ENCODE peak calls at places on chromosomes 4 and X, in five cellular contexts. H is stomach, C is HepG2, Y is HCT116, V is suprapubic skin. X is an unnamed sample. For H3K4me1, the result is how much of the 10 kb centered on the place peaks cover.

GRCh38 chrX:131734621-131735020 is 190.7 kb downstream of the OR13H1 start:
- DNase-seq in Y (no peak), V (no peak), C (no peak), H (peak), X (no peak)

GRCh38 chr4:6716958-6717655 is 1.1 kb downstream of the BLOC1S4 start:
- DNase-seq in H (no peak), Y (no peak), C (no peak), V (no peak), X (no peak)

GRCh38 chr4:37767546-37767945 is 58.9 kb upstream of the PGM2 start:
- DNase-seq in Y (no peak), V (no peak), C (peak), H (peak), X (no peak)

GRCh38 chrX:121216979-121217378 is 169.6 kb downstream of the GLUD2 start:
- DNase-seq in H (no peak), V (no peak), Y (no peak), C (no peak), X (no peak)

GRCh38 chr4:4376074-4376473 is 10.8 kb upstream of the NSG1 start:
- DNase-seq in Y (no peak), V (no peak), H (no peak), C (no peak), X (no peak)

GRCh38 chr4:33959519-33959918 is 2284.8 kb downstream of the ARAP2 start:
- DNase-seq in V (no peak), H (no peak), Y (no peak), C (no peak), X (no peak)

GRCh38 chrX:51144828-51145442 is 187.7 kb upstream of the NUDT10 start:
- DNase-seq in V (no peak), Y (no peak), C (peak), H (no peak), X (no peak)

GRCh38 chr4:36551697-36552214 is 270.3 kb downstream of the DTHD1 start:
- DNase-seq in V (no peak), Y (peak), C (no peak), H (no peak), X (no peak)

GRCh38 chr4:123284166-123284565 is 112.4 kb upstream of the SPRY1 start:
- DNase-seq in Y (no peak), C (no peak), V (no peak), H (no peak), X (no peak)

GRCh38 chrX:55264816-55265215 is at the start of gene PAGE3:
- DNase-seq in H (no peak), Y (no peak), C (no peak), V (no peak), X (no peak)

GRCh38 chr4:156974264-156974663 is 2.7 kb upstream of the PDGFC start:
- DNase-seq in H (no peak), Y (no peak), C (no peak), V (no peak), X (no peak)

GRCh38 chr4:126582737-126583136 is 1050.0 kb upstream of the INTU start:
- DNase-seq in C (no peak), V (no peak), Y (no peak), H (no peak), X (no peak)

GRCh38 chrX:41449615-41450014 is 2.5 kb downstream of the NYX start:
- DNase-seq in C (no peak), V (no peak), Y (no peak), H (no peak), X (no peak)

GRCh38 chr4:8238061-8238511 is 31.5 kb upstream of the HTRA3 start:
- DNase-seq in C (no peak), Y (no peak), H (peak), V (no peak), X (peak)

GRCh38 chrX:109475174-109475891 is 6.6 kb downstream of the GUCY2F start:
- DNase-seq in C (peak), H (peak), V (no peak), Y (peak), X (peak)

GRCh38 chr4:83639849-83640493 is 104.1 kb downstream of the GPAT3 start:
- DNase-seq in C (peak), H (peak), V (no peak), Y (peak), X (no peak)

GRCh38 chr4:102503831-102504786 is 3.0 kb downstream of the NFKB1 start:
- DNase-seq in V (no peak), C (no peak), Y (no peak), H (no peak), X (no peak)

GRCh38 chrX:30637874-30638793 is 15.1 kb upstream of the GK start:
- DNase-seq in Y (no peak), C (no peak), V (no peak), H (no peak), X (no peak)

GRCh38 chrX:132442674-132443073 is 46.2 kb downstream of the MBNL3 start:
- DNase-seq in H (no peak), Y (no peak), C (no peak), V (no peak), X (no peak)

GRCh38 chr4:95256108-95256835 is 292.5 kb downstream of the UNC5C start:
- DNase-seq in Y (no peak), V (no peak), H (no peak), C (no peak), X (no peak)

GRCh38 chr4:25098964-25099843 is 61.0 kb downstream of the SEPSECS start:
- DNase-seq in C (no peak), H (peak), V (no peak), Y (no peak), X (peak)

GRCh38 chr4:185343726-185344581 is 51.8 kb downstream of the LRP2BP start:
- DNase-seq in C (no peak), Y (no peak), V (no peak), H (no peak), X (no peak)

GRCh38 chr4:127809173-127809800 is 27.2 kb downstream of the HSPA4L start:
- DNase-seq in V (no peak), Y (no peak), H (no peak), C (peak), X (no peak)

GRCh38 chr4:68434277-68434676 is 13.0 kb upstream of the TMPRSS11E start:
- DNase-seq in C (no peak), H (no peak), Y (no peak), V (no peak), X (no peak)

GRCh38 chrX:150361777-150362351 is 1.3 kb upstream of the MAMLD1 start:
- DNase-seq in C (no peak), Y (no peak), H (no peak), V (no peak), X (peak)

GRCh38 chrX:140916891-140917290 is 85.5 kb upstream of the SPANXB1 start:
- DNase-seq in C (no peak), Y (no peak), H (no peak), V (no peak), X (no peak)

GRCh38 chrX:40552768-40553167 is 28.0 kb upstream of the ATP6AP2 start:
- DNase-seq in H (no peak), Y (no peak), C (no peak), V (no peak), X (no peak)

GRCh38 chr4:139266583-139267257 is 13.3 kb downstream of the MGARP start:
- DNase-seq in C (peak), H (peak), V (no peak), Y (no peak), X (no peak)

GRCh38 chrX:153457827-153458466 is 12.1 kb upstream of the TREX2 start:
- DNase-seq in C (no peak), V (no peak), Y (no peak), H (no peak), X (peak)

GRCh38 chrX:109632906-109633504 is 8.0 kb upstream of the KCNE5 start:
- DNase-seq in C (no peak), H (no peak), Y (no peak), V (no peak), X (no peak)

GRCh38 chr4:107665001-107665400 is 55.0 kb downstream of the PAPSS1 start:
- DNase-seq in C (no peak), V (no peak), Y (no peak), H (no peak), X (no peak)

GRCh38 chrX:145923376-145923775 is 105.7 kb downstream of the SLITRK2 start:
- DNase-seq in C (no peak), H (no peak), Y (no peak), V (no peak), X (no peak)

GRCh38 chr4:81039351-81040174 is 9.1 kb downstream of the BMP3 start:
- DNase-seq in V (no peak), C (no peak), H (no peak), Y (no peak), X (peak)

GRCh38 chr4:124322234-124322831 is 390.2 kb downstream of the ANKRD50 start:
- DNase-seq in C (peak), V (no peak), H (no peak), Y (peak), X (no peak)

GRCh38 chr4:102627831-102628523 is 126.8 kb downstream of the NFKB1 start:
- DNase-seq in C (no peak), Y (peak), V (no peak), H (no peak), X (no peak)

GRCh38 chr4:95084584-95084983 is 326.8 kb downstream of the BMPR1B start:
- DNase-seq in Y (no peak), H (no peak), V (no peak), C (no peak), X (no peak)

GRCh38 chrX:106247162-106247561 is 79.1 kb downstream of the PWWP3B start:
- DNase-seq in C (no peak), V (no peak), Y (peak), H (no peak), X (no peak)

GRCh38 chr4:89308161-89308500 is 531 bp upstream of the GPRIN3 start:
- DNase-seq in V (no peak), Y (no peak), C (no peak), H (no peak), X (no peak)

GRCh38 chr4:17060230-17060629 is 161.8 kb upstream of the LDB2 start:
- DNase-seq in C (no peak), H (no peak), V (no peak), Y (no peak), X (no peak)

GRCh38 chrX:12988797-12989196 is 13.9 kb downstream of the TMSB4X start:
- DNase-seq in H (peak), V (no peak), Y (peak), C (peak), X (no peak)

GRCh38 chr4:52038109-52038912 is at the start of gene SGCB:
- DNase-seq in Y (no peak), H (peak), V (peak), C (no peak), X (peak)
- TF ChIP-seq POLR2AphosphoS5 in Y (peak), H (no peak), V (no peak), C (no peak), X (no peak)

DNA sequence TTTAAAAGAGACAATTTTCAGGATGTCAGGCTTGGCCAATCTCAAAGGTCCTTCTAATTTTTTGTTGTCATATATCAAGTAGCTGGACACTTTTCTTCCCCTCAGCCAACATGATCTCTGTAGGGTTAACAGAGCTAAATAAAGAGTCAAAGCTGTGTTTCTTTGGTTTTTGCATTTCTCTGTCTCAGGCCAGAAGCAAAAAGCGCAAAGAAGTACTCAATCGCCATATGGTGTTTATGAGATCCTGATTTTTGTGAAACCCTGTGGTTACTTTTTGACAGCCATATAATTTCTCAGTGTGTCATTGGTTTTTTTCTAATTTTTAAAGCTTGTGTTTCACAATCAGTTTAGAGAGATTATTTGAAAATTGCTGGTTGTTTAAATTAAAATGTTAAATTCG is 111.9 kb downstream of the MAPK10 start:
- DNase-seq in H (no peak), Y (no peak), V (no peak), C (no peak), X (no peak)
- H3K4me1 ChIP-seq in H (under half), Y (under half), V (under half), C (under half), X (under half)

DNA sequence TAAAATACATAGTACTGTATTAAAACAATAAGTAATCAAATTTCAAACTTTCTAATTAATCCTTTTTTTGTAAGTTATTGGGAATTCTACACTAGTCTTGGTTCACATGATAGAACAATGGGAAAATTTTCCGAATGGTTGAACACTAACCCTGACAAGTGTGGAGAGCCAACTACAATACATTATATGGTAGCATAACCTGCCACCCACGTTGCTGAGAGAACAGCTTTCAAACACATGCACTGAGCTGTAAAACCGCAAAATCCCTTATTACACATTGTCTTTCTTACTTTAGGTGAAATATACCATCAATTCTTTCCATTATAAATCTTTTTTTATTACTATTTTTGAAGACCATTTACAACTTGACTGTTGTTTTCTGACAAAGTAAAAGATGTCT is 54.7 kb downstream of the ANAPC10 start:
- DNase-seq in C (no peak), H (no peak), V (no peak), Y (no peak), X (no peak)
- TF ChIP-seq POLR2AphosphoS5 in C (no peak), H (no peak), V (no peak), Y (no peak), X (no peak)

GRCh38 chrX:24153175-24153795 is 3.8 kb downstream of the ZFX start:
- DNase-seq in H (no peak), C (no peak), V (no peak), Y (no peak), X (peak)
- H3K4me1 ChIP-seq in H (under half), C (under half), V (under half), Y (under half), X (under half)

X was measured in upper lobe of left lung.